ENCODE peak calls at places on chromosomes 12 and 14, in four cellular contexts. C, Z, R and G are unnamed samples.

GRCh38 chr12:56080556-56081138 is 682 bp downstream of the ERBB3 start:
- DNase-seq in C (no peak), Z (peak; percentile 70), R (peak; percentile 53), G (no peak)

GRCh38 chr12:104351023-104351983 is 47.8 kb downstream of the EID3 start:
- DNase-seq in C (no peak), Z (no peak), R (no peak), G (no peak)

GRCh38 chr12:58586762-58587161 is 333.5 kb downstream of the LRIG3 start:
- DNase-seq in C (no peak), Z (no peak), R (no peak), G (no peak)

GRCh38 chr12:65532162-65532561 is 253.7 kb downstream of the MSRB3 start:
- DNase-seq in C (no peak), Z (no peak), R (no peak), G (no peak)

GRCh38 chr14:85195872-85196477 is 334.0 kb upstream of the FLRT2 start:
- DNase-seq in C (no peak), Z (no peak), R (no peak), G (no peak)

GRCh38 chr14:35304812-35305462 is 12.8 kb downstream of the PSMA6 start:
- DNase-seq in C (no peak), Z (no peak), R (no peak), G (no peak)

GRCh38 chr12:70467908-70468733 is 102.0 kb downstream of the KCNMB4 start:
- DNase-seq in C (no peak), Z (no peak), R (peak; percentile 53), G (no peak)

GRCh38 chr12:95200128-95200973 is 16.9 kb downstream of the FGD6 start:
- DNase-seq in C (no peak), Z (no peak), R (no peak), G (no peak)

GRCh38 chr12:14408208-14408607 is 42.7 kb downstream of the ATF7IP start:
- DNase-seq in C (no peak), Z (no peak), R (no peak), G (no peak)

GRCh38 chr12:18723752-18724151 is 14.1 kb downstream of the PLCZ1 start:
- DNase-seq in C (no peak), Z (no peak), R (no peak), G (peak; percentile 8)

GRCh38 chr14:75341639-75342038 is 63.0 kb downstream of the FOS start:
- DNase-seq in C (no peak), Z (no peak), R (no peak), G (no peak)

GRCh38 chr14:32682219-32682618 is 256.5 kb upstream of the NPAS3 start:
- DNase-seq in C (no peak), Z (no peak), R (no peak), G (no peak)

GRCh38 chr12:105330283-105330937 is at the start of gene C12orf75:
- DNase-seq in C (no peak), Z (peak; percentile 83), R (peak; percentile 66), G (no peak)

GRCh38 chr12:8589679-8590078 is 23.0 kb downstream of the AICDA start:
- DNase-seq in C (no peak), Z (no peak), R (no peak), G (no peak)

GRCh38 chr14:104280902-104281767 is 142.7 kb downstream of the KIF26A start:
- DNase-seq in C (no peak), Z (peak; percentile 17), R (peak; percentile 42), G (no peak)

GRCh38 chr12:116582610-116583009 is 23.4 kb downstream of the MAP1LC3B2 start:
- DNase-seq in C (no peak), Z (no peak), R (peak; percentile 50), G (no peak)

GRCh38 chr12:57655541-57656240 is 22.7 kb upstream of the B4GALNT1 start:
- DNase-seq in C (no peak), Z (no peak), R (no peak), G (no peak)

GRCh38 chr14:95527392-95528002 is 7.4 kb upstream of the GLRX5 start:
- DNase-seq in C (peak; percentile 71), Z (peak; percentile 52), R (no peak), G (peak; percentile 65)

GRCh38 chr12:25558566-25558965 is 5.5 kb upstream of the LMNTD1 start:
- DNase-seq in C (no peak), Z (no peak), R (no peak), G (no peak)

GRCh38 chr12:2999265-2999841 is 40.2 kb downstream of the TEAD4 start:
- DNase-seq in C (no peak), Z (no peak), R (no peak), G (no peak)

GRCh38 chr14:75267141-75267601 is 11.5 kb upstream of the FOS start:
- DNase-seq in C (no peak), Z (no peak), R (no peak), G (no peak)

GRCh38 chr12:124437621-124438414 is 129.6 kb downstream of the NCOR2 start:
- DNase-seq in C (no peak), Z (no peak), R (no peak), G (no peak)

GRCh38 chr14:100192250-100192671 is 32.8 kb upstream of the DEGS2 start:
- DNase-seq in C (no peak), Z (no peak), R (peak; percentile 59), G (no peak)

GRCh38 chr14:64611358-64612020 is 61.7 kb downstream of the PPP1R36 start:
- DNase-seq in C (no peak), Z (no peak), R (no peak), G (peak; percentile 12)

GRCh38 chr14:80264698-80265097 is 53.4 kb upstream of the DIO2 start:
- DNase-seq in C (no peak), Z (no peak), R (no peak), G (no peak)

GRCh38 chr12:3747976-3748619 is 4.8 kb downstream of the CRACR2A start:
- DNase-seq in C (no peak), Z (no peak), R (no peak), G (no peak)

GRCh38 chr14:83255015-83255726 is 1721.5 kb upstream of the SEL1L start:
- DNase-seq in C (no peak), Z (no peak), R (no peak), G (no peak)

GRCh38 chr12:112146123-112146522 is 20.8 kb downstream of the TRAFD1 start:
- DNase-seq in C (no peak), Z (peak; percentile 5), R (no peak), G (no peak)

GRCh38 chr14:81990312-81990761 is 456.7 kb upstream of the SEL1L start:
- DNase-seq in C (no peak), Z (peak; percentile 45), R (no peak), G (peak; percentile 12)

DNA sequence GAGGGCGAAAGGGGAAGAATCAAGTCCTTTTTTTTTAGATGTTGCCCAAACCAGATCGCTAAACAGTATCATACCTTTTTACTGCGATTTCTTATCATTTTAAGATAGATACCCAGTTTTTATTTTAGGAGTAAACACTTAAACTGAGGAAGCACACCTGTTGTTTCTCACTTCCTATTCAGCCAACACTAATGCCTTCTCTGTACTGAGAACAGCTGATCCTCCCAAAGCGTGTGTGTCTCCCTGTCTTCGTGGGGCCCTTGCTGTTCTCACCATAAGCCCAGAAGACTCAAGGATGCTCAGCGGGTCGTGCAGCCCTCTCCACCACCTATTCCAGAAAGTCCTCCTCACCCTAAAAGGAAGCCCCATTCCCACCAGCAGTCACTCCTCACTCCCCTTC is 14.8 kb downstream of the PPP2R5C start:
- DNase-seq in C (no peak), Z (no peak), R (no peak), G (no peak)
- TF ChIP-seq CTCF in C (no peak), Z (no peak), R (no peak), G (no peak)

GRCh38 chr12:48036818-48037217 is 32.5 kb upstream of the COL2A1 start:
- DNase-seq in C (no peak), Z (no peak), R (no peak), G (no peak)
- TF ChIP-seq CTCF in C (no peak), Z (no peak), R (no peak), G (no peak)

DNA sequence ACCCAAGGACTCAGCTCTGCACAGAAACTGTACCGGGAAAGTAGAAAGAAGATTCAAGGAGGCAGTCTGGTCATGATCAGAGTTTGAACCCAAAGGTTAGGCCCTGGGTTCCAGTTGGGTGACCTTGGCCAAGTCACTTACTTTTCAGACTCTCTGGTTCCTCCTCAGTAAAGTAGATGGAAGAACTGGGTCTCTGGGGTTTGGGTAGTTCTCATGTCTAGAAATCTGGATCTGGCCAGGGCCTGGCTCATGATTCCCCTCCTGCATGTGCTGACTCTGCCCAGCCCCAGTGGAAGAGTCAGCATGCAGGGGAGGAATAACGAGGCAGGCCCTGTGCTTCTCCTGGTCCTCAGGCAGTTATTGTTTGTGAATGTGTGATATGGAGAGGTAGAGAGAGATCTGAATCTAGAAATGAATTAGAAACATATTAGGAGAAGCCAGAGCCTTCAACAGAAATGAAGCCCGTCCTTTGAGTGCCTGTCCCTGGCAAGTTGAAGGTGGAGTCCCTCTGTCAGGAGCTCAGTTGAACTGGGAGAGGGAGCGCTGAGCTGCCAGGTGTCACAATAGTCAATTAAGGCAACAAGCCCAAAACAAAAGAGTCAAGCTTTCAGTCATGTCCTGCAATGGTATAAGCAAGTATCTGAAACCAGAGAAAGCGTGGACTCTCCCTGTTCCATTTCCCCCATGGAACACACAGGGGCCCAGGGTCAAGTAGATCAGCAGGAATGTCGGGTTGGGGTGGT is 131.3 kb upstream of the HIF1A start:
- DNase-seq in C (no peak), Z (no peak), R (no peak), G (no peak)
- TF ChIP-seq CTCF in C (no peak), Z (no peak), R (no peak), G (no peak)

GRCh38 chr12:121184425-121184824 is 25.5 kb upstream of the P2RX4 start:
- DNase-seq in C (no peak), Z (no peak), R (peak; percentile 49), G (no peak)
- TF ChIP-seq CTCF in C (no peak), Z (no peak), R (no peak), G (no peak)

DNA sequence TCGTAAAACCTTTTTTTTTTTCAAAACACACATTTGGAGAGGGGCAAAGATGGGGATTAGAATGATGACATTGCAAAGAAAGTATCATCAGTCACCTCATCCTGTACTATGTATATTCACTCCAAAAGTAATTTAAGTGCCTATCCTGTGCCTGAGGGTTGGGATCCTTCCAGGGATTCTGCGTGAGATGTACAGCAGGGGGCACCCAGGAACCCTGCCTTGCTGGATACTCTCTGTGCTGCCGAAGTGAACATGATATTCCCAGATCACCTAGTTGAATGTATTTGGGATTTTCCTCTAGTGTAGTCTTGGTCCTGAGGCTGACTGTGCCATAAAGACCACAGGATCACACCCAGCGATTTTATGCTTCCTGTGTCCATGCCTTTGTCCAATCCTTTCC is 372.7 kb downstream of the IPO8 start:
- DNase-seq in C (no peak), Z (no peak), R (no peak), G (no peak)
- TF ChIP-seq CTCF in C (peak; percentile 27), Z (no peak), R (no peak), G (no peak)

GRCh38 chr12:93979189-93979588 is 169.2 kb upstream of the PLXNC1 start:
- DNase-seq in C (peak; percentile 10), Z (peak; percentile 35), R (no peak), G (no peak)
- TF ChIP-seq CTCF in C (peak; percentile 47), Z (no peak), R (peak; percentile 46), G (peak; percentile 29)